ENCODE peak calls at places on chromosomes 2 and 18, in six cellular contexts. O is brain microvascular endothelial cell; C is effector memory CD8-positive, alpha-beta T cell; D is neuronal stem cell; F is activated CD4-positive, alpha-beta T cell treated with anti-CD3 and anti-CD28 coated beads for 48 hours; Q is brain pericyte. N is an unnamed sample.

GRCh38 chr18:28855524-28855923 is 678.6 kb upstream of the CDH2 start:
- DNase-seq in Q (no peak), C (no peak), O (peak), D (no peak), F (no peak), N (peak)

GRCh38 chr18:56257215-56257614 is 381.2 kb downstream of the TXNL1 start:
- DNase-seq in Q (no peak), O (peak), F (no peak), D (no peak), C (no peak), N (no peak)

GRCh38 chr2:112827786-112828185 is 8.8 kb downstream of the IL1B start:
- DNase-seq in Q (no peak), D (no peak), O (no peak), C (no peak), F (no peak), N (no peak)

GRCh38 chr2:186891219-186891621 is 42.2 kb upstream of the ZSWIM2 start:
- DNase-seq in F (no peak), C (no peak), Q (no peak), O (peak), D (no peak), N (no peak)

GRCh38 chr2:168773719-168774521 is 28.5 kb upstream of the NOSTRIN start:
- DNase-seq in Q (peak), C (peak), D (no peak), O (peak), F (peak), N (peak)

GRCh38 chr2:26626606-26627005 is 14.6 kb downstream of the CIB4 start:
- DNase-seq in Q (no peak), F (no peak), D (no peak), O (no peak), C (no peak), N (no peak)

GRCh38 chr18:66560092-66560491 is 43.8 kb downstream of the CDH19 start:
- DNase-seq in Q (no peak), F (no peak), O (peak), C (no peak), D (no peak), N (peak)

GRCh38 chr18:23662309-23663263 is at the start of gene ANKRD29:
- DNase-seq in Q (no peak), D (peak), C (peak), F (peak), O (no peak), N (peak)

GRCh38 chr18:59846814-59847490 is 52.8 kb upstream of the PMAIP1 start:
- DNase-seq in C (no peak), Q (no peak), F (peak), O (peak), D (no peak), N (peak)

GRCh38 chr2:190744041-190744440 is 95.2 kb downstream of the NAB1 start:
- DNase-seq in C (no peak), D (no peak), F (no peak), Q (no peak), O (no peak), N (no peak)

GRCh38 chr2:9760911-9761228 is 82.4 kb upstream of the TAF1B start:
- DNase-seq in F (no peak), Q (no peak), O (no peak), D (no peak), C (no peak), N (no peak)

GRCh38 chr2:209619782-209620181 is 151.8 kb upstream of the UNC80 start:
- DNase-seq in O (no peak), C (no peak), D (no peak), F (no peak), Q (no peak), N (no peak)

GRCh38 chr18:41939326-41939725 is 15.7 kb upstream of the PIK3C3 start:
- DNase-seq in C (no peak), Q (no peak), F (no peak), O (peak), D (no peak), N (peak)

GRCh38 chr18:50424877-50425690 is 50.2 kb downstream of the SKA1 start:
- DNase-seq in O (peak), C (no peak), D (no peak), F (no peak), Q (no peak), N (peak)

GRCh38 chr2:43132523-43133301 is 93.7 kb downstream of the ZFP36L2 start:
- DNase-seq in F (peak), O (no peak), Q (no peak), D (no peak), C (peak), N (no peak)

GRCh38 chr2:100957971-100958653 is 44.0 kb upstream of the RPL31 start:
- DNase-seq in Q (no peak), O (no peak), F (no peak), D (no peak), C (no peak), N (no peak)

GRCh38 chr2:235421618-235422017 is 72.2 kb upstream of the AGAP1 start:
- DNase-seq in C (no peak), O (no peak), F (no peak), D (no peak), Q (no peak), N (no peak)

GRCh38 chr2:240642806-240643092 is 17.5 kb downstream of the GPR35 start:
- DNase-seq in C (no peak), F (no peak), D (no peak), Q (no peak), O (no peak), N (no peak)

GRCh38 chr2:109348645-109349554 is 219.9 kb downstream of the SH3RF3 start:
- DNase-seq in C (peak), F (peak), D (no peak), Q (no peak), O (no peak), N (no peak)

GRCh38 chr18:43314931-43315330 is 37.6 kb upstream of the SYT4 start:
- DNase-seq in D (no peak), Q (no peak), F (no peak), C (no peak), O (peak), N (peak)

GRCh38 chr2:236803621-236804020 is 234.0 kb downstream of the ACKR3 start:
- DNase-seq in O (no peak), C (no peak), Q (no peak), D (no peak), F (no peak), N (no peak)

GRCh38 chr2:14567561-14567960 is 65.0 kb upstream of the LRATD1 start:
- DNase-seq in C (no peak), F (no peak), Q (no peak), D (no peak), O (peak), N (no peak)

GRCh38 chr18:50465211-50466153 is 90.6 kb downstream of the SKA1 start:
- DNase-seq in O (no peak), Q (no peak), C (no peak), D (no peak), F (no peak), N (no peak)

GRCh38 chr18:79903071-79903635 is 48.3 kb downstream of the SLC66A2 start:
- DNase-seq in C (no peak), D (no peak), O (no peak), F (no peak), Q (no peak), N (no peak)

GRCh38 chr2:37585982-37586621 is 85.3 kb downstream of the CDC42EP3 start:
- DNase-seq in C (peak), F (peak), O (peak), D (no peak), Q (no peak), N (no peak)

GRCh38 chr2:159084395-159085370 is 116.2 kb downstream of the TANC1 start:
- DNase-seq in C (no peak), F (no peak), O (no peak), D (no peak), Q (no peak), N (peak)

N was measured in cardiac muscle cell.